ENCODE peak calls at places on chromosomes 3 and 15, in six cellular contexts. U is PC-9, B is hepatocyte, V is fibroblast of lung, N is endothelial cell of umbilical vein, E is A673. M is an unnamed sample.
A peak's percentile ranks its signal among the peaks of the same experiment; 100 is the strongest.

GRCh38 chr3:189121088-189121487 is 50.7 kb upstream of the TPRG1 start:
- DNase-seq in U (no peak), B (no peak), V (no peak), N (no peak), E (no peak), M (no peak)

GRCh38 chr3:138573138-138573537 is 20.9 kb downstream of the CEP70 start:
- DNase-seq in U (no peak), B (no peak), V (no peak), N (no peak), E (no peak), M (no peak)

GRCh38 chr3:72190050-72190449 is 405.1 kb upstream of the PROK2 start:
- DNase-seq in U (no peak), B (no peak), V (no peak), N (no peak), E (no peak), M (no peak)

GRCh38 chr3:192331749-192332385 is 395.5 kb downstream of the FGF12 start:
- DNase-seq in U (no peak), B (no peak), V (no peak), N (no peak), E (no peak), M (no peak)

GRCh38 chr3:9316881-9317341 is 45.9 kb upstream of the THUMPD3 start:
- DNase-seq in U (no peak), B (peak; percentile 34), V (peak; percentile 34), N (peak; percentile 81), E (no peak), M (no peak)

GRCh38 chr3:131216801-131217200 is 164.8 kb upstream of the NUDT16 start:
- DNase-seq in U (peak; percentile 47), B (peak; percentile 72), V (peak; percentile 74), N (peak; percentile 53), E (peak; percentile 95), M (no peak)

GRCh38 chr3:120448707-120449650 is 1.8 kb downstream of the FSTL1 start:
- DNase-seq in U (peak; percentile 44), B (peak; percentile 38), V (peak; percentile 73), N (peak; percentile 58), E (no peak), M (no peak)

GRCh38 chr3:127016461-127016860 is 33.5 kb downstream of the PLXNA1 start:
- DNase-seq in U (no peak), B (no peak), V (no peak), N (no peak), E (no peak), M (no peak)

GRCh38 chr15:31091531-31091930 is 10.0 kb downstream of the TRPM1 start:
- DNase-seq in U (no peak), B (no peak), V (peak; percentile 37), N (no peak), E (no peak), M (no peak)

GRCh38 chr3:9402410-9403228 is 5.2 kb downstream of the SETD5 start:
- DNase-seq in U (no peak), B (peak; percentile 73), V (peak; percentile 40), N (no peak), E (peak; percentile 43), M (no peak)

GRCh38 chr3:30691249-30691880 is 85.0 kb downstream of the TGFBR2 start:
- DNase-seq in U (no peak), B (no peak), V (no peak), N (peak; percentile 58), E (peak; percentile 90), M (no peak)

GRCh38 chr3:143207338-143207961 is 87.9 kb downstream of the CHST2 start:
- DNase-seq in U (peak; percentile 7), B (no peak), V (peak; percentile 58), N (no peak), E (no peak), M (no peak)

GRCh38 chr3:102004561-102004960 is 155.2 kb downstream of the NFKBIZ start:
- DNase-seq in U (no peak), B (no peak), V (no peak), N (no peak), E (no peak), M (no peak)

GRCh38 chr15:83854314-83854713 is 200.4 kb downstream of the ADAMTSL3 start:
- DNase-seq in U (no peak), B (no peak), V (no peak), N (no peak), E (no peak), M (no peak)

GRCh38 chr3:111434941-111435622 is 106.9 kb upstream of the CD96 start:
- DNase-seq in U (no peak), B (no peak), V (no peak), N (no peak), E (no peak), M (no peak)

GRCh38 chr15:50176869-50177268 is 5.1 kb upstream of the SLC27A2 start:
- DNase-seq in U (no peak), B (no peak), V (no peak), N (no peak), E (no peak), M (no peak)

GRCh38 chr3:59764131-59764530 is 714.3 kb upstream of the CFAP20DC start:
- DNase-seq in U (no peak), B (no peak), V (no peak), N (no peak), E (no peak), M (no peak)

GRCh38 chr3:17420668-17421067 is 321.8 kb downstream of the TBC1D5 start:
- DNase-seq in U (no peak), B (peak; percentile 5), V (peak; percentile 11), N (peak; percentile 58), E (no peak), M (no peak)

GRCh38 chr3:98035208-98035607 is at the start of gene GABRR3:
- DNase-seq in U (no peak), B (no peak), V (no peak), N (no peak), E (no peak), M (no peak)

GRCh38 chr3:98038241-98038640 is 3.1 kb upstream of the GABRR3 start:
- DNase-seq in U (no peak), B (no peak), V (peak; percentile 19), N (no peak), E (no peak), M (no peak)

GRCh38 chr3:98041350-98041749 is 6.2 kb upstream of the GABRR3 start:
- DNase-seq in U (no peak), B (no peak), V (no peak), N (no peak), E (no peak), M (no peak)

GRCh38 chr3:98039322-98040024 is 4.4 kb upstream of the GABRR3 start:
- DNase-seq in U (peak; percentile 74), B (peak; percentile 80), V (peak; percentile 91), N (peak; percentile 87), E (peak; percentile 86), M (peak; percentile 82)

DNA sequence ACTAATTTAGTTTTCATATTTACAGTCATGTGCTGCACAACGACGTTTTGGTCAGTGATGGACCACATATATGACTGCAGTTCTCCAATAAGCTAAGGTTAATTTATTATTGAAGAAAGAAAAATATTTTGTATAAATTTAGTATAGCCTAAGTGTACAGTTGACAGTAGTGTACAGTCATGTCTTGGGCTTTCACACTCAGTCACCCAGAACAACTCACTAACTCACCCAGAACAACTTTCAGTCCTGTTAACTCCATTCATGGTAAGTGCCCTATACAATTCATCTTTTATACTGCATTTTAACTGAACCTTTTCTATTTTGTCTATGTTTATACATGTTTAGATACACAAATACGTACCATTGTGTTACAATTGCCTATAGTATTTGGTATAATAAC is 3.8 kb upstream of the GABRR3 start:
- DNase-seq in U (no peak), B (no peak), V (no peak), N (no peak), E (no peak), M (no peak)
- H3K27ac ChIP-seq in U (no peak overlapping the region), B (no peak overlapping the region), V (no peak overlapping the region), N (no peak overlapping the region), E (no peak overlapping the region), M (no peak overlapping the region)

GRCh38 chr3:147414369-147415135 is 5.4 kb downstream of the ZIC1 start:
- DNase-seq in U (no peak), B (no peak), V (no peak), N (no peak), E (no peak), M (peak; percentile 22)
- TF ChIP-seq EZH2 in U (no peak), B (no peak), V (peak; percentile 57), N (no peak), E (no peak), M (no peak)

GRCh38 chr15:99618941-99619411 is 53.2 kb downstream of the MEF2A start:
- DNase-seq in U (no peak), B (peak; percentile 8), V (peak; percentile 41), N (no peak), E (no peak), M (no peak)
- H3K9me3 ChIP-seq in U (no peaks in the 10 kb centered on the region), B (no peaks in the 10 kb centered on the region), V (no peaks in the 10 kb centered on the region), N (no peaks in the 10 kb centered on the region), E (no peaks in the 10 kb centered on the region), M (peaks cover 1% of the 10 kb centered on the region)

GRCh38 chr3:133938770-133939495 is 43.3 kb upstream of the RAB6B start:
- DNase-seq in U (no peak), B (no peak), V (peak; percentile 60), N (no peak), E (no peak), M (no peak)

GRCh38 chr3:133941390-133941789 is 45.7 kb upstream of the RAB6B start:
- DNase-seq in U (no peak), B (no peak), V (peak; percentile 90), N (peak; percentile 54), E (no peak), M (no peak)

GRCh38 chr3:133937756-133938601 is 42.3 kb upstream of the RAB6B start:
- DNase-seq in U (no peak), B (no peak), V (peak; percentile 80), N (no peak), E (no peak), M (no peak)

GRCh38 chr3:133940536-133940935 is 44.9 kb upstream of the RAB6B start:
- DNase-seq in U (no peak), B (no peak), V (no peak), N (no peak), E (no peak), M (no peak)

DNA sequence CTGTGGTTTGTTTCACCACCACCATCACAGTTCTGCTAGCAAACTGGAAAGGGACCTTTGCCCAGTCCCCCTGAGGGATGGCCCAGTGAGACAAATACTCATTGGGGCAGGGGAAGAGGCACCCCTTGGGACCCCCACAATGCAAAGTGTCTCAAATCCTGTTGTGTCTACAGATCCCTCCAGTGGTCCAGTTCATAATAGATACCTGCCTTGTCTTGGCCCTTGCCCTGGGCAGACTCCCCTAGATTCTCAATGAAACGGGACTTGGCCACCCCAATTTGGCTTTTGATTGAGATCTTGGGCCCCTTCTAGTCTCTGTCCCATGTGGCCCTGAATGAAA is 43.8 kb upstream of the RAB6B start:
- DNase-seq in U (no peak), B (no peak), V (no peak), N (no peak), E (no peak), M (no peak)
- H3K27ac ChIP-seq in U (no peak overlapping the region), B (no peak overlapping the region), V (no peak overlapping the region), N (no peak overlapping the region), E (no peak overlapping the region), M (no peak overlapping the region)

DNA sequence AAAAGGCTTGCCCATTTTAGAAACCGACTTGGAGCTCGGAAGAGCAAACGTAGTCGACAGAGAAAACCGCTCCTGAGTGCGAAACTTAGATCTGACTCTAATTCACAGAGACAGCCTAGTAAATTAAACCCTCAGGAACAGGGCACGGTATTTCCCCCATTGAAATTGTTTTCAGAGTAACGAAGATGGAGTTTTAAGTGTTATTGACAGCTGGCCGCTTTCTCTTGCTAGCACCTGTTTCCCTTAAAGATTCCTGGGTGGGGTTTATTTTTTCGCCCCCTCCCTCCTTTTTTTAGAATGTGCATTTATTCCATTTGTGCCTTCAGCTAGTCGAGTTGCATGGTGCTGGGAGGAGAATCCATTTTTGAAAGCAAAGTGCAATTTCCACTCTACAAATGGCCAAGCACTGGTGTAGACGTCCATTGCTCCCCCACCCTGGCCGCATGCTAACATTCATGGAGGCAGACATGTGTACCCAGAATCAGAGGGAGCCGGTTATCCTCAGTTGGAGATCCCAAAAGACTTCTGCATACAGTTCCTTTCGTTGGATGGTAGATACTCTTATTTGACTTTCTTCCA is 532.0 kb upstream of the SEMA6D start:
- DNase-seq in U (no peak), B (no peak), V (peak; percentile 17), N (no peak), E (no peak), M (no peak)
- TF ChIP-seq EZH2 in U (no peak), B (no peak), V (no peak), N (no peak), E (no peak), M (no peak)